ENCODE peak calls at places on chromosomes 2 and 18, in six cellular contexts. E is K562, L is stomach, Z is esophagus muscularis mucosa, D is upper lobe of left lung, F is sigmoid colon. I is an unnamed sample.
A peak's percentile ranks its signal among the peaks of the same experiment; 100 is the strongest.

GRCh38 chr2:54508521-54508920 is 52.4 kb downstream of the SPTBN1 start:
- DNase-seq in E (no peak), L (no peak), Z (no peak), D (no peak), F (no peak), I (no peak)

GRCh38 chr2:241391892-241392665 is 36.0 kb downstream of the FARP2 start:
- DNase-seq in E (peak; percentile 12), L (peak; percentile 42), Z (no peak), D (peak; percentile 50), F (no peak), I (peak; percentile 28)

GRCh38 chr2:235277485-235277884 is 216.4 kb upstream of the AGAP1 start:
- DNase-seq in E (no peak), L (no peak), Z (no peak), D (no peak), F (no peak), I (no peak)

GRCh38 chr2:229445501-229446294 is 174.6 kb upstream of the PID1 start:
- DNase-seq in E (no peak), L (no peak), Z (no peak), D (peak; percentile 23), F (peak; percentile 87), I (no peak)

GRCh38 chr2:199148076-199148845 is 309.5 kb downstream of the SATB2 start:
- DNase-seq in E (no peak), L (no peak), Z (no peak), D (no peak), F (no peak), I (no peak)

GRCh38 chr2:12910431-12910830 is 193.7 kb downstream of the TRIB2 start:
- DNase-seq in E (no peak), L (no peak), Z (no peak), D (no peak), F (no peak), I (no peak)

GRCh38 chr2:160700415-160700814 is 206.8 kb upstream of the RBMS1 start:
- DNase-seq in E (no peak), L (no peak), Z (no peak), D (no peak), F (no peak), I (no peak)

GRCh38 chr18:68040198-68040597 is 523.7 kb upstream of the DSEL start:
- DNase-seq in E (no peak), L (no peak), Z (no peak), D (no peak), F (no peak), I (no peak)

GRCh38 chr2:72173640-72174321 is 26.1 kb upstream of the CYP26B1 start:
- DNase-seq in E (no peak), L (no peak), Z (peak; percentile 79), D (no peak), F (no peak), I (no peak)

GRCh38 chr18:61738488-61738887 is 154.3 kb downstream of the RNF152 start:
- DNase-seq in E (no peak), L (no peak), Z (no peak), D (peak; percentile 44), F (no peak), I (no peak)

GRCh38 chr2:50720695-50721314 is 311.1 kb downstream of the NRXN1 start:
- DNase-seq in E (no peak), L (no peak), Z (no peak), D (no peak), F (no peak), I (no peak)

DNA sequence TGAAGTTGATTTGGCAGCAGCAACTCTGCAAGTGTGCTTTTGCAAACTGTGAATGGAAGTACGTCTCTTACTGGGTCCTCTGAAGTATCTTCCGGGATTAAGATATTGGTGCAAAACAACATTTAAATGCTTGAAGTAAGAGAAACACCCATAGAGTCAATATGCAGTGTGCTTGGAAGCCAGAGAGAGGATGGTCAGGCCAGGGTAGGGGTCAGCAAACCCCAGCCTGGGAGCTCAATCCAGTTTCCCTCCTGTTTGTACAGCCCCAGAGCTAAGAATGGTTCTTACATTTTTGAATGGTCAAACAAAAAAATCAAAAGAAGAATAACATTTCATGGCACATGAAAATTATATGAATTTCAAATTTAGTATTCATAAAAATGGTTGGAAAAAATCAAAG is 13.5 kb downstream of the CCDC68 start:
- DNase-seq in E (no peak), L (no peak), Z (peak; percentile 29), D (no peak), F (no peak), I (no peak)
- H3K4me3 ChIP-seq in E (peak overlapping the region; percentile 22), L (peak overlapping the region; percentile 34), Z (peak overlapping the region; percentile 55), D (peak overlapping the region; percentile 43), F (no peak overlapping the region), I (peak overlapping the region; percentile 46)

GRCh38 chr2:207143474-207144190 is 22.1 kb downstream of the KLF7 start:
- DNase-seq in E (no peak), L (peak; percentile 39), Z (peak; percentile 95), D (peak; percentile 79), F (peak; percentile 90), I (peak; percentile 61)
- TF ChIP-seq POLR2AphosphoS5 in E (no peak), L (peak; percentile 59), Z (peak; percentile 84), D (peak; percentile 38), F (peak; percentile 69), I (peak; percentile 3)

DNA sequence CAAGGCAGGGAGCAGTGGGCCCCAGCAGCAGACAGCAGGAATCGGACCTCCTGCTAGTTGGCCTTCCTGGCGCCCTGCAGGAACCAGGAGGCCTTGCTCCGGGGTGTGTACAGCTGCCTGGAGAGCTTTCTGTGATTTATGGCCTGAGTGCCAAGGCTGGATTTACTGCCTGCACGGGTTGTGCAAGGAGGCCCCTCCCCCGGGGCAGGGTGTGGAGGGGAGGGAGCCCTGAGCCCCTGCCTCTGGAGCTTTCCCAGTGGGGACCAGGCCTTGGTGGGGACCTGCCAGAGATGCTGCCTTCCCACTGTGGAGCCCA is 7.2 kb upstream of the RALB start:
- DNase-seq in E (no peak), L (no peak), Z (no peak), D (peak; percentile 69), F (peak; percentile 84), I (peak; percentile 90)
- TF ChIP-seq EP300 in E (no peak), L (no peak), Z (no peak), D (no peak), F (no peak), I (no peak)

DNA sequence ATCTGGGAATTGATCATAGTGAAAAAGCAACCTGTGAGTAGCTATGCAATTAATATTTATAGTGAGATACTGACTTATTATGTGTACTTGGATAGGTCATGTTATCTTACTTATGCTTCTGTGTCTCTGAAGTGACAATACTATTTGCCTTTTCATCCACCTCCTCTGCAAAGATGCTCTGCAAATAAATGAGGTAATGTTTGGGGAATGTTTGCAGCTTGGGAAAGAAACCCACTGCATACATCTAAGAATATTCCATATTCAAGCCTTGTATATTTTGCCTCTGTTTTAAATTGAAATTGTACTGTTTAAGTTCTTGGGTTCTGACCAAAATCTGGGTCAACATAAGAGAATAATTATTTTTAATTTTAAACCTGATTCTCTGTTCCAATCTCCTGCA is 217.4 kb upstream of the DTNA start:
- DNase-seq in E (no peak), L (no peak), Z (no peak), D (no peak), F (no peak), I (no peak)
- H3K4me3 ChIP-seq in E (no peak overlapping the region), L (peak overlapping the region; percentile 61), Z (peak overlapping the region; percentile 80), D (peak overlapping the region; percentile 59), F (peak overlapping the region; percentile 43), I (no peak overlapping the region)

DNA sequence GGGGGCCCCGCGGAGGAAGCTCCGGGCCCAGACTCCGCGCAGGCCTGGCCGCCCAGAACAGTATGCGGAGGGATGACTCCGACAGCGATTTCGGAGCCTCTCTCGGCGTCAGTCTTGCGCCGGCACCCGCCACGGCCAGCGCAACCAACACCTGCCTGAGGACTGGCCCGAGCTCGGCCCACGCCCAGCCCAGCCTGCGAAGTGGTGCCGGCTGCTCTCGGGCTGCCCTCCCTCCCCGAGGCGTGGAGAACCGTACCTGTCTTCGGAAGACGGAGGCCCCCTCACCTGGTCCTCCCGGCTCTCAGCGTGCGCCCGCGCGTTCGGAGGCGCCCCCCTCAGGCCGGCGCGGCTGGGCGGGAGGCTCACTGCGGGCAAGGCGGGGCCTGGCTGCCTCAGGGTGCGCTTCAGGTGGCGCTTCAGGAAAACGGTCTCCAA is at the start of gene M1AP:
- DNase-seq in E (no peak), L (peak; percentile 28), Z (no peak), D (no peak), F (no peak), I (no peak)
- TF ChIP-seq POLR2AphosphoS5 in E (no peak), L (no peak), Z (no peak), D (no peak), F (no peak), I (no peak)

DNA sequence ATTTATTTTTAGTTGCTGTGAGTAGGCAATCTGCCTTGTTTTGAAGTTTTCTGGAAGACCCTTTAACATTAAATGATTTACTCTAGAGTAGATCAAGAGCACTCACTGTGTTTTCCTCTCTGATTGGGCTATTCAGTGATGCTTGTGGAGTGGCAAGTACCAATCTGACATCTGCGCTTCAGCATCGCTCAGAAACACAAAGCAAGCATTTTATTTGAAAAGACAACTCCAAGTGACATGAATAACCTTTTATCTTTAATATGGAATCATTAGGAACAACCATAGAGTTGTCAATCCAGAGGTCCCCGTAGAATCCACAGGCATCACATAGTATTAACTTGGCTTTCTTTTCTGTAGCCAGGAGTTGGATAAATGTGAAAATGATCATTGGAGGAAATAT is 114.7 kb downstream of the CPS1 start:
- DNase-seq in E (no peak), L (no peak), Z (no peak), D (no peak), F (no peak), I (no peak)
- TF ChIP-seq EP300 in E (no peak), L (no peak), Z (no peak), D (no peak), F (no peak), I (no peak)

GRCh38 chr18:77207540-77207939 is 42.1 kb upstream of the GALR1 start:
- DNase-seq in E (no peak), L (peak; percentile 56), Z (no peak), D (peak; percentile 63), F (peak; percentile 87), I (peak; percentile 32)
- H3K4me3 ChIP-seq in E (no peak overlapping the region), L (no peak overlapping the region), Z (peak overlapping the region; percentile 3), D (no peak overlapping the region), F (no peak overlapping the region), I (no peak overlapping the region)

DNA sequence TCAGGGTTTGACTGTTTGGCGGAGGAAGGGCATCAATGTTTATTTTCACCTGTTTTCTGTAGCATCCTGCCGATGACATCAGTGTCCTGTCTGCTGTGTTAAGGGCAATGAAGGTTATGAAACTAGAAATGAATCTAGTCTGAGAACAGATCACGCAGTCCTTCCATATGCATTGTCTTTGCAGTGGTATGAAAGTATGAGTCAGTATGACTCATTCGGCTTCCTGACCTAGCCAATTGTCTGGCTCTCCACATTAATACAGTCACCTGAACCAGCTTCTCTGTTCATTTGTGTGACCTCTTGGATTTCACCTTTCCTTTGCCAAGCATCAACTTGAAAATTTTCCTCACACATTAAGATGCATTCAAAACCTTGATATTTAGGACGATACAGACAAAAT is 353.8 kb downstream of the RND3 start:
- DNase-seq in E (peak; percentile 13), L (no peak), Z (no peak), D (no peak), F (no peak), I (no peak)
- TF ChIP-seq POLR2AphosphoS5 in E (no peak), L (peak; percentile 9), Z (peak; percentile 56), D (no peak), F (peak; percentile 32), I (peak; percentile 56)